ENCODE peak calls at places on chromosome 18, in four cellular contexts. F is upper lobe of right lung; R is iPS DF 6.9; Q is effector CD4-positive, alpha-beta T cell. M is an unnamed sample.

GRCh38 chr18:67677489-67677888 is 161.0 kb upstream of the DSEL start:
- DNase-seq in F (no peak), R (no peak), Q (no peak), M (no peak)

GRCh38 chr18:13390711-13391110 is 172.2 kb downstream of the LDLRAD4 start:
- DNase-seq in F (no peak), R (no peak), Q (no peak), M (no peak)

GRCh38 chr18:10420561-10421352 is 33.7 kb upstream of the APCDD1 start:
- DNase-seq in F (no peak), R (no peak), Q (no peak), M (peak)

GRCh38 chr18:56926740-56927139 is 220.1 kb upstream of the BOD1L2 start:
- DNase-seq in F (no peak), R (no peak), Q (no peak), M (no peak)

GRCh38 chr18:23824235-23824634 is 135.0 kb downstream of the LAMA3 start:
- DNase-seq in F (no peak), R (no peak), Q (no peak), M (no peak)

GRCh38 chr18:48949606-48950535 is 894 bp downstream of the SMAD7 start:
- DNase-seq in F (peak), R (no peak), Q (no peak), M (peak)

GRCh38 chr18:44801796-44802195 is 121.1 kb downstream of the SETBP1 start:
- DNase-seq in F (no peak), R (no peak), Q (no peak), M (no peak)

GRCh38 chr18:6920099-6920955 is 190.8 kb downstream of the ARHGAP28 start:
- DNase-seq in F (no peak), R (peak), Q (no peak), M (peak)

GRCh38 chr18:23337599-23338444 is 115.3 kb upstream of the RIOK3 start:
- DNase-seq in F (no peak), R (no peak), Q (no peak), M (peak)

GRCh38 chr18:32439802-32440201 is 30.9 kb downstream of the GAREM1 start:
- DNase-seq in F (no peak), R (no peak), Q (no peak), M (no peak)

GRCh38 chr18:24271381-24272331 is 126.0 kb downstream of the OSBPL1A start:
- DNase-seq in F (peak), R (peak), Q (no peak), M (peak)

GRCh38 chr18:12694032-12694431 is 8.5 kb downstream of the CEP76 start:
- DNase-seq in F (no peak), R (no peak), Q (no peak), M (no peak)

GRCh38 chr18:59662008-59662701 is 35.1 kb downstream of the CCBE1 start:
- DNase-seq in F (no peak), R (no peak), Q (no peak), M (peak)

GRCh38 chr18:25946540-25946939 is 143.9 kb downstream of the SS18 start:
- DNase-seq in F (no peak), R (no peak), Q (no peak), M (no peak)

GRCh38 chr18:36468161-36468560 is 170.6 kb downstream of the FHOD3 start:
- DNase-seq in F (no peak), R (no peak), Q (no peak), M (no peak)

GRCh38 chr18:79742076-79742475 is 55.7 kb upstream of the KCNG2 start:
- DNase-seq in F (peak), R (no peak), Q (no peak), M (no peak)

GRCh38 chr18:61308795-61309393 is 24.3 kb upstream of the CDH20 start:
- DNase-seq in F (no peak), R (no peak), Q (no peak), M (peak)

GRCh38 chr18:61950371-61950770 is 57.6 kb upstream of the RNF152 start:
- DNase-seq in F (no peak), R (no peak), Q (no peak), M (no peak)

GRCh38 chr18:58862851-58863538 is 1.7 kb upstream of the ZNF532 start:
- DNase-seq in F (peak), R (no peak), Q (no peak), M (peak)

GRCh38 chr18:46293699-46294300 is 189.6 kb downstream of the HAUS1 start:
- DNase-seq in F (peak), R (no peak), Q (no peak), M (no peak)

GRCh38 chr18:58045265-58046086 is 1.4 kb downstream of the NEDD4L start:
- DNase-seq in F (peak), R (no peak), Q (peak), M (peak)

GRCh38 chr18:59957957-59958356 is 58.2 kb downstream of the PMAIP1 start:
- DNase-seq in F (no peak), R (no peak), Q (no peak), M (peak)

GRCh38 chr18:396571-396970 is 103.9 kb downstream of the COLEC12 start:
- DNase-seq in F (no peak), R (no peak), Q (no peak), M (no peak)

GRCh38 chr18:2948038-2948437 is 64.9 kb downstream of the LPIN2 start:
- DNase-seq in F (no peak), R (no peak), Q (no peak), M (peak)

GRCh38 chr18:39037925-39038324 is 1472.3 kb upstream of the CELF4 start:
- DNase-seq in F (no peak), R (no peak), Q (no peak), M (no peak)

GRCh38 chr18:67783215-67783946 is 266.9 kb upstream of the DSEL start:
- DNase-seq in F (no peak), R (no peak), Q (no peak), M (peak)

GRCh38 chr18:4454548-4455112 is 477 bp downstream of the DLGAP1 start:
- DNase-seq in F (peak), R (no peak), Q (no peak), M (no peak)

GRCh38 chr18:74446631-74447403 is 10.3 kb downstream of the DIPK1C start:
- DNase-seq in F (no peak), R (no peak), Q (no peak), M (no peak)